ENCODE peak calls at places on chromosomes 4 and X, in eight cellular contexts. G, O, P, N, W, V, Y and H are unnamed samples. For H3K27me3 and H3K4me1, the result is how much of the 10 kb centered on the place peaks cover.

GRCh38 chr4:123343400-123344060 is 53.1 kb upstream of the SPRY1 start:
- DNase-seq in G (no peak), O (no peak), P (no peak), N (no peak), W (no peak), V (no peak), Y (no peak), H (no peak)

GRCh38 chr4:154590329-154591006 is at the start of gene FGA:
- DNase-seq in G (no peak), O (no peak), P (no peak), N (peak), W (no peak), V (no peak), Y (no peak), H (no peak)

GRCh38 chrX:40237745-40238178 is 140.0 kb upstream of the BCOR start:
- DNase-seq in G (no peak), O (no peak), P (no peak), N (no peak), W (no peak), V (no peak), Y (no peak), H (no peak)

GRCh38 chr4:186627226-186627865 is 72.0 kb upstream of the MTNR1A start:
- DNase-seq in G (no peak), O (peak), P (no peak), N (no peak), W (no peak), V (no peak), Y (no peak), H (no peak)

GRCh38 chr4:5993876-5994811 is 24.1 kb downstream of the C4orf50 start:
- DNase-seq in G (no peak), O (no peak), P (no peak), N (no peak), W (no peak), V (no peak), Y (no peak), H (no peak)

GRCh38 chr4:27123050-27123768 is 262.6 kb downstream of the STIM2 start:
- DNase-seq in G (peak), O (peak), P (no peak), N (no peak), W (no peak), V (no peak), Y (no peak), H (no peak)

GRCh38 chrX:63506320-63506719 is 155.2 kb upstream of the SPIN4 start:
- DNase-seq in G (peak), O (peak), P (peak), N (no peak), W (no peak), V (no peak), Y (peak), H (no peak)

GRCh38 chr4:8939887-8940742 is 68.5 kb upstream of the HMX1 start:
- DNase-seq in G (no peak), O (no peak), P (no peak), N (no peak), W (no peak), V (no peak), Y (no peak), H (no peak)

GRCh38 chrX:10725071-10725470 is 104.7 kb upstream of the MID1 start:
- DNase-seq in G (peak), O (no peak), P (no peak), N (no peak), W (no peak), V (no peak), Y (no peak), H (no peak)

GRCh38 chrX:30620980-30621716 is 32.1 kb upstream of the GK start:
- DNase-seq in G (peak), O (peak), P (no peak), N (no peak), W (no peak), V (no peak), Y (no peak), H (no peak)

GRCh38 chr4:186621959-186622553 is 66.7 kb upstream of the MTNR1A start:
- DNase-seq in G (no peak), O (peak), P (no peak), N (no peak), W (no peak), V (no peak), Y (no peak), H (no peak)

GRCh38 chr4:7044415-7044930 is 1.3 kb downstream of the TADA2B start:
- DNase-seq in G (no peak), O (no peak), P (no peak), N (no peak), W (no peak), V (no peak), Y (peak), H (no peak)

GRCh38 chrX:70452143-70452733 is 7.6 kb downstream of the DLG3 start:
- DNase-seq in G (peak), O (peak), P (peak), N (peak), W (peak), V (peak), Y (peak), H (peak)

GRCh38 chrX:78455901-78456300 is 128.5 kb upstream of the CYSLTR1 start:
- DNase-seq in G (peak), O (peak), P (no peak), N (no peak), W (no peak), V (no peak), Y (no peak), H (no peak)

GRCh38 chrX:49310371-49310770 is 6.9 kb downstream of the GAGE10 start:
- DNase-seq in G (no peak), O (no peak), P (no peak), N (no peak), W (no peak), V (no peak), Y (no peak), H (no peak)

GRCh38 chr4:123783936-123784335 is 387.3 kb downstream of the SPRY1 start:
- DNase-seq in G (peak), O (peak), P (no peak), N (no peak), W (no peak), V (no peak), Y (no peak), H (no peak)

GRCh38 chrX:83260288-83260687 is 247.8 kb upstream of the POU3F4 start:
- DNase-seq in G (no peak), O (no peak), P (no peak), N (no peak), W (no peak), V (no peak), Y (no peak), H (no peak)

GRCh38 chrX:12903646-12904045 is 2.8 kb upstream of the TLR8 start:
- DNase-seq in G (no peak), O (no peak), P (no peak), N (no peak), W (no peak), V (no peak), Y (no peak), H (no peak)

GRCh38 chr4:36348403-36348938 is 67.1 kb downstream of the DTHD1 start:
- DNase-seq in G (no peak), O (no peak), P (no peak), N (no peak), W (no peak), V (no peak), Y (no peak), H (no peak)

GRCh38 chr4:87270825-87271224 is 50.4 kb upstream of the KLHL8 start:
- DNase-seq in G (no peak), O (no peak), P (no peak), N (no peak), W (no peak), V (no peak), Y (no peak), H (no peak)

GRCh38 chr4:182716207-182716606 is 201.0 kb downstream of the DCTD start:
- DNase-seq in G (no peak), O (no peak), P (no peak), N (no peak), W (no peak), V (no peak), Y (no peak), H (no peak)

GRCh38 chr4:165757426-165757825 is 115.6 kb upstream of the TLL1 start:
- DNase-seq in G (no peak), O (no peak), P (no peak), N (no peak), W (no peak), V (no peak), Y (no peak), H (no peak)

GRCh38 chr4:55181606-55182005 is 56.2 kb upstream of the KDR start:
- DNase-seq in G (peak), O (peak), P (no peak), N (no peak), W (no peak), V (no peak), Y (no peak), H (no peak)

GRCh38 chr4:98739718-98740117 is 81.3 kb upstream of the TSPAN5 start:
- DNase-seq in G (no peak), O (no peak), P (no peak), N (no peak), W (no peak), V (no peak), Y (no peak), H (no peak)

GRCh38 chr4:171746418-171746817 is 66.8 kb upstream of the GALNTL6 start:
- DNase-seq in G (no peak), O (no peak), P (no peak), N (no peak), W (no peak), V (no peak), Y (no peak), H (no peak)

GRCh38 chrX:22912598-22912997 is 87.2 kb upstream of the DDX53 start:
- DNase-seq in G (no peak), O (no peak), P (no peak), N (no peak), W (no peak), V (no peak), Y (no peak), H (no peak)

GRCh38 chrX:37454537-37455285 is 105.5 kb downstream of the PRRG1 start:
- DNase-seq in G (peak), O (peak), P (no peak), N (no peak), W (no peak), V (no peak), Y (no peak), H (no peak)

GRCh38 chr4:120857312-120857711 is 65.2 kb downstream of the PRDM5 start:
- DNase-seq in G (no peak), O (peak), P (no peak), N (no peak), W (no peak), V (no peak), Y (no peak), H (no peak)

GRCh38 chrX:149527705-149528104 is 13.1 kb upstream of the EOLA1 start:
- DNase-seq in G (peak), O (no peak), P (peak), N (no peak), W (no peak), V (no peak), Y (peak), H (peak)

GRCh38 chrX:41332005-41332404 is 2.0 kb upstream of the DDX3X start:
- DNase-seq in G (no peak), O (no peak), P (no peak), N (no peak), W (no peak), V (no peak), Y (peak), H (no peak)

GRCh38 chrX:154779261-154779660 is 16.6 kb downstream of the DKC1 start:
- DNase-seq in G (peak), O (peak), P (no peak), N (no peak), W (no peak), V (no peak), Y (no peak), H (no peak)

GRCh38 chr4:189202182-189202868 is 738.3 kb upstream of the FRG1 start:
- DNase-seq in G (peak), O (peak), P (peak), N (peak), W (peak), V (peak), Y (peak), H (no peak)

GRCh38 chrX:153628129-153628528 is 18.9 kb upstream of the DUSP9 start:
- DNase-seq in G (no peak), O (no peak), P (no peak), N (no peak), W (peak), V (no peak), Y (no peak), H (no peak)

GRCh38 chrX:153626025-153626633 is 20.9 kb upstream of the DUSP9 start:
- DNase-seq in G (no peak), O (no peak), P (no peak), N (no peak), W (no peak), V (no peak), Y (no peak), H (no peak)

GRCh38 chrX:153627675-153628111 is 19.3 kb upstream of the DUSP9 start:
- DNase-seq in G (no peak), O (no peak), P (no peak), N (peak), W (peak), V (no peak), Y (no peak), H (no peak)

GRCh38 chrX:153626863-153627674 is 19.9 kb upstream of the DUSP9 start:
- DNase-seq in G (no peak), O (no peak), P (no peak), N (no peak), W (peak), V (no peak), Y (no peak), H (no peak)

DNA sequence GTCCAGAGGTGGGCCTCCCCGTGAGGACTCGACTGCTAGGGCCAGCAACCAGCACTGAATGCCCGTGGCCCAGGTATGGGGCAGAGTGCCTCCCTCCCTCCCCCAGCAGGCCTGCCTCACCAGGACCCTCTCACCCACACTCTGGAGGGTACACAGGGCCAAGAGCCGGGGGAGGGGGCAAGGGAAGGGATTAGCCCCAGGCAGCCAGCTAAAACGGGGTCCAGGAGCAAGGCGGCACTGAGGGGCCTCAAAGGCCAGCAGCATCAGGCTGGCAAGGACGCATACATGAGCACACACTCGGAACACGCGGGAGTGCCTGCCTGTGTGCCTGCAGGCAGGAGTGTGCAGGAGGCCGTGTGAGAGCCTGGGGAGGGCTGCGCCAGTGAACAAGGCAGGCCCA is 18.3 kb upstream of the DUSP9 start:
- DNase-seq in G (no peak), O (no peak), P (no peak), N (no peak), W (peak), V (no peak), Y (no peak), H (no peak)
- H3K27me3 ChIP-seq in G (under half), O (under half), P (under half), N (under half), W (under half), V (under half), Y (under half), H (under half)

GRCh38 chr4:150582101-150582565 is at the start of gene MAB21L2:
- DNase-seq in G (no peak), O (peak), P (no peak), N (no peak), W (no peak), V (no peak), Y (no peak), H (no peak)
- H3K4me3 ChIP-seq in G (no peak), O (no peak), P (no peak), N (peak), W (peak), V (peak), Y (no peak), H (no peak)

DNA sequence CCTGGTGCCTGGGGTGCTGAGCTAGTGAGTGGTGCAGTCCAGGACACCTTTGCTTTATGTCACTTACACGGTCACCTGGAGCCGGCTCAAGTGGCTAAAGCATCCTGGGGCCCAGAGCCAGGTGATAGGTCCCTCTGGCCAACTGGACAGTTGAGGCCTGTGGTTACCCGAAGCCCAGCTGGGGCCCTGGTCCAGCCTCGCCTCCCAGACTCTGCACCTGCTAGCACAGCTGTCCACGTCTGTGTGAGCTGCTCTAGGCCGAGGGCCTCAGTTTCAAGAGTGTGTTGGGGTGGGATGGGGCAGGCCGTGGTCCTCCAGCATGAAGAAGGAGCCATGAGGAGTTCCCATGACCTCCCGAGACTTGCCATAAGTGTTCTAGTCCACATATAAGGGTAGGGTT is 7.7 kb upstream of the ADD1 start:
- DNase-seq in G (no peak), O (no peak), P (no peak), N (peak), W (no peak), V (no peak), Y (no peak), H (no peak)
- H3K4me1 ChIP-seq in G (under half), O (under half), P (half or more), N (under half), W (under half), V (under half), Y (half or more), H (half or more)

DNA sequence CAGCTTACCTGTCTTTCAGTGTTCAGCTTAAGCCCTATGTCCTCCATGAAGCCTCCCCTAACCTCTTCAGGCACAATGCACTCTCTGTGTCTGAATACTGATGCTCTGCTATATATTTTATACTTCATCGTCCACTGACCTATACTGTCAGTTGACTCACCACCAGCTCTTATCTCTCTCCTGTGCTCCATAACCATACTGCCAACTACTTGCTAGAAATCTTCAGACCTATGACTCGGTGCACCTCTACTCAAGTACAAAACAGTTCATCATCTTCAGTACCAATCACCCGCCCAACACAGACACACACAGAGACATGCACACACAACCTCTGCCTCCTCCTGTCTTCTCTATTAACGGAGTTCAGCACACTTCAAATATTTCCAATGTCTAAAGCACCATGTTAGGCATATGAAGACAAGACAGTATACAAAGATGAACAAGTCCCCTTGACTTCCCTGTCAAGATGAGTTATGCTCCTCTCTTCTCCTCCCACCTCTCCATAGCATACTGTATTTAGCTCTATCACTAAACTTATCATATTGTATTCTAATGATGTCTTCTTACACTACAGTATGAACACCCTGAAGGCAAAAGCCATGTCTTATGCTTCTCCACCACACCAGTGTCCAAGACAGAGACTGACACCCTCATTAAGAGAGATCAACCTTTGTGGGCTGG is 42.5 kb downstream of the ARHGEF6 start:
- DNase-seq in G (no peak), O (no peak), P (no peak), N (no peak), W (no peak), V (no peak), Y (no peak), H (no peak)
- H3K27me3 ChIP-seq in G (under half), O (under half), P (under half), N (under half), W (under half), V (under half), Y (under half), H (under half)

DNA sequence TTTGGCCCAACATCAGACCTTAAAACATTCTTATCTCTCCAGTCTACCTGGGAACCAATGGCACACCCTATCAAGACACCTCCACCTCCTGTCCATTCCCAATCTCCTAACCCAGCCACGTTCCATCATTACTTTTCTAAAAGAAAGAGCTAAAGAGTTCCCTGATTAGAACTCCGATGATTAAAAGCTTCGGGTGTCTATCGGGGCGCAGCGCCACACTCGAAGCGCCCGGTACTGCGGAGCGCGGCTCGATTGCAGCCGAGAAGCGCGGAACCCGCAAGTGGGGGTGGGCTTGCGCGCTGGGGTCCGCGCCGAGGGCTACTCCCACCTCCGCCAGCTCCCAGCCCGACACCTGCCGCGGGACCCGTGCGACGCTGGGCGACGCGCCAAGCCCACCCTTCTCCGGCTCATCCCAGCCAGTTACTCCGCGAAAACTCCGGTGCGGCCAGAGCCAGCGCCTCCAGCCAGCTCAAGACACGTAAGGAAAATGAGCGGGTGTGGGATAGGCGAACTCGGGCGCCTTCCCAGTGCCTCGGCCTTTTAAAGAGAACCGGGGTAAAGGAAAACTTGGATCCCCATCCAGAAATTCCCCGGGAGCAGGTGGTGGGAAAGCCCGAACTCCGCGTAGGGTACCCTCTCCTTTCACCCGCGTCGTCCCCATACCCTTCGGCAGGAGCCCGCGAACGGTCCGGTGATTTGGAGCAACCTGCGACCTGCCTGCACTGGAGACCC is 601 bp downstream of the NPY1R start:
- DNase-seq in G (peak), O (peak), P (no peak), N (no peak), W (peak), V (peak), Y (no peak), H (no peak)
- H3K4me3 ChIP-seq in G (peak), O (peak), P (no peak), N (peak), W (peak), V (peak), Y (no peak), H (no peak)

GRCh38 chr4:38138363-38138762 is 178.2 kb downstream of the PTTG2 start:
- DNase-seq in G (no peak), O (no peak), P (no peak), N (no peak), W (no peak), V (no peak), Y (no peak), H (no peak)
- H3K4me1 ChIP-seq in G (under half), O (under half), P (under half), N (under half), W (under half), V (under half), Y (under half), H (under half)

DNA sequence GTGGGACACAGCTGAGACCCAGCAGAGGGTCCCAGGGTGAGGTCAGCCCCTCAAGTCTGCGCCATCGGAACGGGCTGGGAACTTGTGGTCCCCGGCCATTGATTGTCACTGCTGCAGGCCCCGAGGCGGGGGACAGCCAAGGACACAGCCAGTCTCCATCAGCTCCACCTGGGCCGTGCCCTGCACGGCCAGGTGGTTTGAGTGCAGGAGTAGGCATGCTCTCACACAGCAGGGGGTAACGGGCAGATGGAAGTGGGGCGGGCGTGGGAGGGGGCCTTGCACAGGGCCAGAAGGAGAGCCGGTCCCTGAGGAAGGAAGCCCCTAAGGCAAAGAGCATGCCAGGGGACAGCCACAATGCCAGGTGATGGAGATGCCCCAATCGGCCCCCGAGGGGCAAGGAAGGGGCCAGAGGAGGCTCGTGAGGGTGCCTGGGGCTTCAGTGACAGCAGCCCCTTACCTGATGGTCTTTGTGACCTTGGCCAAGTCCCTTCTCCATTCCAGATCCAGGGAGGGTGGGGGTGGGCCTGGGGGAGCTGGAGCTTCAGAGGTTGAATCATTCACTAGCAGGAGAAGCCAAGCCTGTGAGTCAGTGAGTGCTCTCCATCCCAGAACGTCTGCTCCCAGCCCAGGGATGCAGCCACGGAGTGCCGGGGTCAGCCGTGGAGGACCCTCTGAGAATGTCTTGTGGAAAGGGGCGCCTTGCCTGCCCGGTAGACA is 2.3 kb downstream of the ATP2B3 start:
- DNase-seq in G (peak), O (peak), P (no peak), N (no peak), W (no peak), V (no peak), Y (no peak), H (no peak)
- H3K27me3 ChIP-seq in G (under half), O (under half), P (under half), N (under half), W (under half), V (half or more), Y (under half), H (under half)